ENCODE peak calls at places on chromosomes 5 and 9, in nine cellular contexts. L is stimulated activated CD8-positive, alpha-beta memory T cell treated with anti-CD3 and anti-CD28 coated beads, Interleukin-2, amount 100 ng/mL, for 48 hours; Q is tibial nerve; M is astrocyte of the spinal cord; U is NB4; X is activated T-cell treated with anti-CD3 and anti-CD28 coated beads, Interleukin-2, amount 50 U/mL, for 24 hours; W is hippocampal formation; N is fibroblast of pulmonary artery; A is NCI-H774. S is an unnamed sample.

GRCh38 chr5:132238169-132238744 is 10.6 kb upstream of the P4HA2 start:
- DNase-seq in U (peak), M (peak), L (peak), N (peak), A (peak), X (peak), W (peak), Q (peak), S (peak)

GRCh38 chr5:169861934-169862333 is 118.4 kb downstream of the INSYN2B start:
- DNase-seq in M (peak), L (no peak), X (no peak), W (no peak), N (peak), A (no peak), U (no peak), Q (no peak), S (no peak)

GRCh38 chr9:79377315-79377855 is 194.4 kb upstream of the TLE4 start:
- DNase-seq in A (no peak), W (no peak), Q (no peak), X (no peak), L (no peak), U (no peak), M (peak), N (no peak), S (no peak)

GRCh38 chr5:151719228-151719861 is 32.6 kb upstream of the SPARC start:
- DNase-seq in N (peak), X (no peak), L (no peak), M (no peak), A (no peak), U (peak), W (no peak), Q (peak), S (no peak)

GRCh38 chr5:36619012-36619635 is 12.7 kb downstream of the SLC1A3 start:
- DNase-seq in L (no peak), U (no peak), A (no peak), N (no peak), W (no peak), X (no peak), Q (no peak), M (no peak), S (no peak)

GRCh38 chr9:115864581-115864980 is 289.0 kb upstream of the PAPPA start:
- DNase-seq in W (no peak), N (no peak), A (no peak), L (no peak), X (no peak), Q (no peak), U (no peak), M (no peak), S (no peak)

GRCh38 chr9:95204710-95205109 is 112.8 kb downstream of the FANCC start:
- DNase-seq in L (no peak), W (no peak), N (no peak), A (no peak), Q (no peak), X (no peak), M (no peak), U (no peak), S (no peak)

GRCh38 chr5:167629634-167630033 is 661.8 kb upstream of the WWC1 start:
- DNase-seq in A (no peak), M (no peak), W (no peak), L (no peak), X (no peak), U (no peak), Q (no peak), N (no peak), S (no peak)

GRCh38 chr5:170508036-170508435 is 4.2 kb downstream of the KCNIP1 start:
- DNase-seq in A (no peak), U (no peak), L (no peak), N (no peak), X (no peak), W (no peak), M (no peak), Q (no peak), S (no peak)

GRCh38 chr9:30967484-30967883 is 1417.0 kb upstream of the ACO1 start:
- DNase-seq in L (no peak), W (no peak), M (peak), X (no peak), N (peak), Q (no peak), U (no peak), A (no peak), S (no peak)

GRCh38 chr9:135077497-135078200 is 9.8 kb upstream of the OLFM1 start:
- DNase-seq in Q (no peak), L (no peak), X (peak), U (peak), M (no peak), A (no peak), W (no peak), N (peak), S (no peak)

GRCh38 chr5:66666778-66667177 is 70.6 kb downstream of the MAST4 start:
- DNase-seq in N (no peak), Q (no peak), W (no peak), X (no peak), A (peak), L (no peak), U (no peak), M (no peak), S (no peak)

GRCh38 chr5:75611324-75612210 is at the start of gene ANKDD1B:
- DNase-seq in M (peak), A (no peak), X (peak), W (no peak), U (no peak), L (no peak), N (peak), Q (no peak), S (no peak)

GRCh38 chr9:137411670-137412380 is 11.1 kb downstream of the EXD3 start:
- DNase-seq in A (no peak), M (peak), U (peak), W (no peak), Q (peak), L (peak), X (peak), N (peak), S (peak)

GRCh38 chr9:20726144-20726543 is 42.1 kb downstream of the FOCAD start:
- DNase-seq in U (no peak), A (no peak), W (no peak), M (no peak), N (no peak), L (no peak), Q (no peak), X (no peak), S (no peak)

GRCh38 chr9:131727184-131727785 is 12.6 kb downstream of the RAPGEF1 start:
- DNase-seq in M (peak), L (no peak), Q (no peak), N (peak), A (no peak), X (no peak), U (peak), W (no peak), S (no peak)

GRCh38 chr5:68544656-68545565 is 329.4 kb downstream of the PIK3R1 start:
- DNase-seq in W (no peak), U (no peak), M (peak), L (no peak), N (no peak), Q (no peak), X (no peak), A (no peak), S (no peak)

GRCh38 chr5:67234671-67235176 is 38.1 kb upstream of the CD180 start:
- DNase-seq in A (no peak), N (peak), M (peak), W (no peak), Q (peak), L (no peak), X (no peak), U (no peak), S (no peak)

GRCh38 chr5:163506726-163507125 is 1.3 kb downstream of the MAT2B start:
- DNase-seq in U (peak), A (no peak), N (peak), Q (no peak), L (no peak), W (no peak), M (peak), X (no peak), S (no peak)

GRCh38 chr9:114314881-114315722 is 7.8 kb upstream of the ORM1 start:
- DNase-seq in N (no peak), M (no peak), Q (no peak), W (no peak), U (no peak), A (no peak), X (no peak), L (no peak), S (no peak)

GRCh38 chr5:32865475-32865874 is 154.4 kb downstream of the NPR3 start:
- DNase-seq in Q (no peak), N (no peak), X (no peak), L (no peak), M (peak), U (no peak), A (no peak), W (no peak), S (no peak)

GRCh38 chr5:135053278-135053677 is 19.2 kb upstream of the PITX1 start:
- DNase-seq in W (no peak), L (no peak), M (no peak), X (no peak), N (no peak), Q (no peak), A (peak), U (peak), S (no peak)

GRCh38 chr5:67315082-67315801 is 118.6 kb upstream of the CD180 start:
- DNase-seq in M (peak), L (no peak), U (no peak), X (no peak), N (peak), Q (no peak), W (peak), A (no peak), S (no peak)

GRCh38 chr5:122909470-122910100 is 64.2 kb downstream of the SNX24 start:
- DNase-seq in N (no peak), X (no peak), M (no peak), L (no peak), Q (no peak), A (no peak), U (no peak), W (no peak), S (no peak)

GRCh38 chr9:86353591-86354047 is 591 bp downstream of the TUT7 start:
- DNase-seq in L (peak), A (peak), N (peak), M (no peak), U (peak), W (no peak), X (no peak), Q (no peak), S (peak)

GRCh38 chr5:135185461-135186075 is 151.5 kb upstream of the PITX1 start:
- DNase-seq in W (peak), N (peak), M (peak), U (no peak), A (no peak), X (no peak), Q (no peak), L (no peak), S (no peak)

GRCh38 chr5:132525299-132525724 is 18.0 kb downstream of the IL5 start:
- DNase-seq in Q (no peak), X (no peak), M (no peak), A (no peak), N (no peak), L (no peak), U (peak), W (no peak), S (no peak)

GRCh38 chr5:178640331-178641045 is 13.6 kb upstream of the CLK4 start:
- DNase-seq in X (no peak), N (no peak), Q (no peak), A (no peak), W (no peak), L (no peak), M (no peak), U (no peak), S (no peak)

GRCh38 chr5:170184007-170184687 is 48.6 kb upstream of the C5orf58 start:
- DNase-seq in L (peak), N (peak), X (peak), A (peak), M (peak), Q (no peak), U (peak), W (peak), S (no peak)

GRCh38 chr9:134475051-134475790 is 149.0 kb downstream of the RXRA start:
- DNase-seq in Q (peak), L (no peak), M (peak), N (peak), U (no peak), W (no peak), A (no peak), X (peak), S (peak)

GRCh38 chr5:158461240-158461854 is 602.4 kb upstream of the CLINT1 start:
- DNase-seq in A (no peak), W (no peak), M (no peak), L (no peak), N (no peak), Q (peak), X (no peak), U (no peak), S (no peak)

GRCh38 chr9:72579190-72579589 is 57.8 kb downstream of the TMC1 start:
- DNase-seq in A (no peak), M (peak), Q (no peak), W (no peak), X (no peak), L (no peak), U (no peak), N (peak), S (no peak)

GRCh38 chr9:103203172-103203571 is 208.0 kb downstream of the CYLC2 start:
- DNase-seq in A (no peak), W (no peak), Q (no peak), M (no peak), U (no peak), X (no peak), L (no peak), N (no peak), S (no peak)

GRCh38 chr5:97009212-97009898 is 73.5 kb downstream of the LNPEP start:
- DNase-seq in U (peak), N (peak), W (no peak), Q (peak), L (no peak), A (no peak), X (no peak), M (no peak), S (no peak)

GRCh38 chr5:176870110-176870591 is 29.0 kb downstream of the HK3 start:
- DNase-seq in W (no peak), X (no peak), N (peak), L (no peak), M (peak), A (no peak), U (no peak), Q (no peak), S (no peak)

GRCh38 chr5:108696951-108697715 is 50.6 kb upstream of the FER start:
- DNase-seq in U (no peak), Q (no peak), A (no peak), M (no peak), X (no peak), N (no peak), L (no peak), W (no peak), S (no peak)

S was measured in CD8-positive, alpha-beta T cell.